ENCODE peak calls at places on chromosomes 11 and 22, in four cellular contexts. M is AG09309, J is body of pancreas, T is astrocyte of the spinal cord. H is an unnamed sample.
A peak's percentile ranks its signal among the peaks of the same experiment; 100 is the strongest.

GRCh38 chr11:2252018-2252417 is 18.4 kb downstream of the ASCL2 start:
- DNase-seq in M (no peak), J (no peak), T (no peak), H (no peak)

GRCh38 chr22:34297536-34298120 is 377.4 kb upstream of the LARGE1 start:
- DNase-seq in M (no peak), J (no peak), T (no peak), H (no peak)

GRCh38 chr11:100619484-100619883 is 67.6 kb upstream of the ARHGAP42 start:
- DNase-seq in M (no peak), J (no peak), T (peak; percentile 65), H (peak; percentile 26)

GRCh38 chr11:124799384-124800225 is 601 bp downstream of the MSANTD2 start:
- DNase-seq in M (no peak), J (peak; percentile 31), T (peak; percentile 31), H (peak; percentile 35)

GRCh38 chr11:117842131-117842941 is 17.8 kb upstream of the FXYD2 start:
- DNase-seq in M (no peak), J (no peak), T (no peak), H (peak; percentile 11)

GRCh38 chr11:93160156-93160555 is 37.6 kb downstream of the SLC36A4 start:
- DNase-seq in M (no peak), J (no peak), T (no peak), H (no peak)

GRCh38 chr11:67648140-67648795 is 2.3 kb downstream of the ACY3 start:
- DNase-seq in M (no peak), J (peak; percentile 72), T (no peak), H (no peak)

GRCh38 chr11:1032310-1032891 is 4.1 kb downstream of the MUC6 start:
- DNase-seq in M (no peak), J (no peak), T (no peak), H (no peak)

GRCh38 chr11:132471491-132471890 is 1060.8 kb downstream of the OPCML start:
- DNase-seq in M (peak; percentile 16), J (no peak), T (no peak), H (peak; percentile 56)

GRCh38 chr11:102252339-102252891 is 64.9 kb upstream of the BIRC3 start:
- DNase-seq in M (no peak), J (no peak), T (no peak), H (no peak)

GRCh38 chr11:67373916-67374570 is 645 bp upstream of the CLCF1 start:
- DNase-seq in M (peak; percentile 97), J (peak; percentile 86), T (peak; percentile 96), H (peak; percentile 94)

GRCh38 chr11:1845571-1846452 is 7.0 kb downstream of the TNNI2 start:
- DNase-seq in M (no peak), J (no peak), T (no peak), H (no peak)

GRCh38 chr11:35629914-35630313 is 11.7 kb downstream of the FJX1 start:
- DNase-seq in M (peak; percentile 98), J (no peak), T (peak; percentile 97), H (peak; percentile 98)

GRCh38 chr11:22828373-22828772 is 1.2 kb downstream of the SVIP start:
- DNase-seq in M (no peak), J (no peak), T (no peak), H (no peak)

GRCh38 chr11:107821199-107821926 is 37.2 kb downstream of the SLC35F2 start:
- DNase-seq in M (no peak), J (no peak), T (peak; percentile 60), H (no peak)

GRCh38 chr11:73217810-73218105 is 323 bp upstream of the P2RY2 start:
- DNase-seq in M (no peak), J (no peak), T (no peak), H (no peak)

GRCh38 chr11:78564037-78564888 is 10.4 kb downstream of the NARS2 start:
- DNase-seq in M (peak; percentile 72), J (peak; percentile 34), T (peak; percentile 74), H (peak; percentile 69)

GRCh38 chr22:27617214-27617881 is 184.2 kb downstream of the MN1 start:
- DNase-seq in M (no peak), J (no peak), T (no peak), H (no peak)

GRCh38 chr22:40024201-40025061 is 29.7 kb downstream of the FAM83F start:
- DNase-seq in M (no peak), J (peak; percentile 70), T (peak; percentile 47), H (peak; percentile 75)

GRCh38 chr11:86459682-86460460 is 85.2 kb downstream of the CCDC81 start:
- DNase-seq in M (peak; percentile 46), J (peak; percentile 67), T (peak; percentile 96), H (peak; percentile 81)

GRCh38 chr11:79066456-79067354 is 374.1 kb downstream of the TENM4 start:
- DNase-seq in M (no peak), J (no peak), T (no peak), H (no peak)

GRCh38 chr11:128061321-128061871 is 526.0 kb downstream of the ETS1 start:
- DNase-seq in M (no peak), J (no peak), T (peak; percentile 84), H (no peak)

GRCh38 chr22:27980424-27981148 is 61.5 kb upstream of the PITPNB start:
- DNase-seq in M (no peak), J (no peak), T (no peak), H (no peak)

GRCh38 chr22:48850658-48851287 is 976.9 kb downstream of the BRD1 start:
- DNase-seq in M (no peak), J (no peak), T (no peak), H (no peak)

GRCh38 chr11:69459848-69460539 is 21.5 kb upstream of the LINC01488 start:
- DNase-seq in M (no peak), J (no peak), T (no peak), H (no peak)

GRCh38 chr11:72764503-72764902 is 12.3 kb upstream of the ARAP1 start:
- DNase-seq in M (no peak), J (no peak), T (no peak), H (no peak)

GRCh38 chr22:34427841-34428240 is 507.6 kb upstream of the LARGE1 start:
- DNase-seq in M (no peak), J (no peak), T (no peak), H (no peak)

GRCh38 chr11:93783767-93784151 is 323 bp upstream of the MED17 start:
- DNase-seq in M (no peak), J (no peak), T (no peak), H (no peak)

GRCh38 chr22:28244760-28245159 is 325.7 kb upstream of the PITPNB start:
- DNase-seq in M (no peak), J (no peak), T (no peak), H (no peak)

GRCh38 chr22:30396871-30397655 is at the start of gene SEC14L2:
- DNase-seq in M (no peak), J (peak; percentile 64), T (peak; percentile 38), H (peak; percentile 64)

GRCh38 chr11:104390696-104391095 is 226.7 kb upstream of the PDGFD start:
- DNase-seq in M (no peak), J (no peak), T (peak; percentile 41), H (no peak)

GRCh38 chr22:22685586-22685985 is 41.2 kb downstream of the GGTLC2 start:
- DNase-seq in M (no peak), J (no peak), T (no peak), H (no peak)

GRCh38 chr11:83681045-83681781 is 395.0 kb upstream of the CCDC90B start:
- DNase-seq in M (no peak), J (no peak), T (no peak), H (no peak)
- H3K4me3 ChIP-seq in M (peak overlapping the region; percentile 5), J (no peak overlapping the region), T (no peak overlapping the region), H (peak overlapping the region; percentile 14)

DNA sequence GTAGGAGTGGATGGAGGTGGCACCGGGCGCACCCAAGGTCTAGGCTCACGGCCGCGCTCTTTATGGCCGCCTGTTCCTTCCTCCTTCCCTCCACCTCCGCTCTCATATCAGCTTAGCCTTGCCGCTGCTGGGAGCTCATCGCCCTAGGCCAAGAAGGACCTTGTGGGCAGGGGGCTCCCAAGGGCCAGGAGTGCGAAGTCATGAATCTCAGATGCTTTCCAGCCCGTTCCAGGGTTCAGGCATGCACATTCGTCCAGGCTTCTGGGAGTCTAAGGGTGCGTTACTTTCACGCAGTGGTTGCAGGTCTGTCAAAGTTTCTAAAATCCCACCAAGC is 4.1 kb upstream of the GALR3 start:
- DNase-seq in M (no peak), J (no peak), T (no peak), H (no peak)
- TF ChIP-seq CTCF in M (no peak), J (no peak), T (no peak), H (no peak)

GRCh38 chr22:20268289-20268349 is at the start of gene RTN4R:
- DNase-seq in M (no peak), J (no peak), T (no peak), H (no peak)
- H3K4me3 ChIP-seq in M (no peak within 1 kb of the TSS), J (no peak within 1 kb of the TSS), T (no peak within 1 kb of the TSS), H (peak within 1 kb of the TSS; percentile 38)

GRCh38 chr11:12573707-12574106 is 100.5 kb upstream of the TEAD1 start:
- DNase-seq in M (no peak), J (no peak), T (no peak), H (no peak)

GRCh38 chr11:12581923-12582322 is 92.3 kb upstream of the TEAD1 start:
- DNase-seq in M (peak; percentile 63), J (no peak), T (peak; percentile 81), H (peak; percentile 86)

GRCh38 chr11:12577746-12578644 is 96.2 kb upstream of the TEAD1 start:
- DNase-seq in M (no peak), J (no peak), T (no peak), H (no peak)
- TF ChIP-seq CTCF in M (peak; percentile 4), J (no peak), T (peak; percentile 2), H (no peak)

DNA sequence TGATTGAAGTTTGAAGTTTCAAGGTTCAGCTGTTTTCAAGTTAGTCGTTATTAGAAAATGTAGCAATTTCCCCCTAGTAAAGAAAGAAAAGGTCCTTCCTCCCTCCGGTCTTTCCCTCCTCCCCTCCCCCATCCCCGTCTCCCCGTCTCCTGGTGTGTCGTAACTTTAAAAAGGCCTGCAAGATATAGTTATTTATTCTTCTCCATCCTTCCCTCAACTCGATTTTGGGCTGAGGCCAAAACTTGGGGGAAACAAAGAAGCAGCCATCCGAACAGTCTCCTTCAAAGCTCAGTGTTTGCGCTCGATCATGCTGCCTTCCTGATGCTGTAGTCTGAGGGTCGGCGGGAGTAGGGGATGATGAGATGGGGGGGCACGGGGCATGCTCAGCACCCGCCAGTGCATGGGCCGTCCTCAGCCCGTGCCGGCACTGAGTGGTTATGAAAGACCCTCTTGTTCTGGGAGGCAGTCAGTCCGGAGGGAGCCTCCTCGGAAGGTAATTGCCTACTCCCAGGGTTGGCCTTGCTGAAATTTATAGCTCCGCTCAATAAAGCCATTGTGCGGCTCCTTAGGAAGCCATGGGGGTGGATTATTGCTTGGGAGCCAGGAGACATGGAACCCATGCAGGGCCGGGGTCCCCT is 212.5 kb upstream of the CADM1 start:
- DNase-seq in M (no peak), J (no peak), T (no peak), H (no peak)
- H3K4me3 ChIP-seq in M (no peak overlapping the region), J (no peak overlapping the region), T (no peak overlapping the region), H (no peak overlapping the region)

GRCh38 chr22:20552450-20552894 is 45.1 kb downstream of the MED15 start:
- DNase-seq in M (no peak), J (peak; percentile 56), T (no peak), H (no peak)
- TF ChIP-seq CTCF in M (no peak), J (no peak), T (no peak), H (no peak)

H was measured in epithelial cell of esophagus.